ENCODE peak calls at places on chromosomes 1 and 21, in ten cellular contexts. S is AML-193; H is central memory CD8-positive, alpha-beta T cell; I is activated T-cell treated with anti-CD3 and anti-CD28 coated beads for 1 hour; J is ecto neural progenitor cell; E is cardiac fibroblast; O is stimulated activated CD8-positive, alpha-beta memory T cell treated with anti-CD3 and anti-CD28 coated beads, Interleukin-12 subunit alpha, Interleukin-12 subunit beta, amount 100 ng/mL, for 1 hour; N is RWPE1; U is Right ventricle myocardium superior; L is stimulated activated CD4-positive, alpha-beta T cell treated with anti-CD3 and anti-CD28 coated beads, Interleukin-2, amount 100 ng/mL, for 48 hours. W is an unnamed sample.

GRCh38 chr1:70284366-70284765 is 63.2 kb downstream of the SRSF11 start:
- DNase-seq in S (no peak), H (no peak), I (no peak), J (no peak), E (no peak), O (no peak), N (peak; percentile 15), U (no peak), L (no peak), W (no peak)

GRCh38 chr1:81004011-81004410 is 796.7 kb upstream of the ADGRL2 start:
- DNase-seq in S (no peak), H (no peak), I (no peak), J (no peak), E (no peak), O (no peak), N (no peak), U (peak; percentile 59), L (no peak), W (no peak)

GRCh38 chr1:36083635-36084501 is at the start of gene TEKT2:
- DNase-seq in S (no peak), H (no peak), I (no peak), J (peak; percentile 94), E (peak; percentile 53), O (no peak), N (no peak), U (no peak), L (no peak), W (peak; percentile 80)

GRCh38 chr1:184542291-184542690 is 155.5 kb downstream of the C1orf21 start:
- DNase-seq in S (no peak), H (no peak), I (no peak), J (no peak), E (no peak), O (no peak), N (no peak), U (no peak), L (no peak), W (no peak)

GRCh38 chr1:8646996-8647395 is 170.4 kb downstream of the RERE start:
- DNase-seq in S (no peak), H (no peak), I (no peak), J (no peak), E (no peak), O (no peak), N (no peak), U (no peak), L (no peak), W (no peak)

GRCh38 chr1:7497107-7497637 is 273.9 kb upstream of the VAMP3 start:
- DNase-seq in S (no peak), H (no peak), I (no peak), J (no peak), E (no peak), O (no peak), N (no peak), U (no peak), L (no peak), W (no peak)

GRCh38 chr1:116808476-116809180 is 54.4 kb downstream of the CD2 start:
- DNase-seq in S (no peak), H (no peak), I (no peak), J (no peak), E (no peak), O (no peak), N (peak; percentile 42), U (no peak), L (no peak), W (no peak)

GRCh38 chr1:216566809-216567208 is 143.6 kb upstream of the USH2A start:
- DNase-seq in S (peak; percentile 0), H (no peak), I (no peak), J (no peak), E (peak; percentile 41), O (no peak), N (no peak), U (no peak), L (no peak), W (no peak)

GRCh38 chr1:226135059-226135651 is 51.4 kb downstream of the ACBD3 start:
- DNase-seq in S (no peak), H (no peak), I (no peak), J (peak; percentile 43), E (peak; percentile 55), O (no peak), N (no peak), U (peak; percentile 73), L (no peak), W (peak; percentile 64)

GRCh38 chr1:154911691-154912550 is 24.6 kb downstream of the PMVK start:
- DNase-seq in S (no peak), H (no peak), I (no peak), J (no peak), E (no peak), O (no peak), N (no peak), U (peak; percentile 58), L (no peak), W (no peak)

GRCh38 chr1:226549937-226550670 is 1.5 kb downstream of the STUM start:
- DNase-seq in S (no peak), H (no peak), I (no peak), J (peak; percentile 57), E (peak; percentile 34), O (no peak), N (peak; percentile 60), U (peak; percentile 66), L (no peak), W (no peak)

GRCh38 chr21:25586242-25586805 is 21.0 kb downstream of the MRPL39 start:
- DNase-seq in S (no peak), H (no peak), I (no peak), J (no peak), E (no peak), O (no peak), N (no peak), U (no peak), L (no peak), W (no peak)

GRCh38 chr1:184881941-184882648 is 92.2 kb downstream of the NIBAN1 start:
- DNase-seq in S (no peak), H (no peak), I (no peak), J (no peak), E (peak; percentile 88), O (no peak), N (no peak), U (no peak), L (no peak), W (no peak)

GRCh38 chr1:168972887-168973286 is 133.6 kb upstream of the ATP1B1 start:
- DNase-seq in S (no peak), H (no peak), I (no peak), J (no peak), E (peak; percentile 21), O (no peak), N (no peak), U (no peak), L (no peak), W (no peak)

GRCh38 chr1:40988280-40988679 is 8.8 kb downstream of the CTPS1 start:
- DNase-seq in S (no peak), H (no peak), I (no peak), J (no peak), E (no peak), O (no peak), N (no peak), U (no peak), L (no peak), W (no peak)

GRCh38 chr1:174068000-174068399 is 45.8 kb upstream of the RC3H1 start:
- DNase-seq in S (no peak), H (no peak), I (no peak), J (no peak), E (peak; percentile 5), O (no peak), N (no peak), U (no peak), L (no peak), W (no peak)

GRCh38 chr1:192225713-192226112 is 67.5 kb downstream of the RGS18 start:
- DNase-seq in S (peak; percentile 44), H (no peak), I (no peak), J (no peak), E (peak; percentile 86), O (no peak), N (peak; percentile 24), U (no peak), L (no peak), W (peak; percentile 8)

W was measured in lung microvascular endothelial cell.